ENCODE peak calls at places on chromosomes 1 and 21, in eight cellular contexts. One of them, this sample, is unnamed.

GRCh38 chr1:104406731-104407130 is 657.0 kb downstream of the AMY1C start:
- DNase-seq in iris pigment epithelial cell: no peak
- DNase-seq in A549: no peak
- DNase-seq in SK-MEL-5: peak
- DNase-seq in GM20000: no peak
- DNase-seq in fibroblast of the aortic adventitia: no peak
- DNase-seq in NCI-H774: no peak
- DNase-seq in H54: no peak
- DNase-seq in this sample: no peak

GRCh38 chr1:110133436-110133835 is 16.9 kb upstream of the SLC6A17 start:
- DNase-seq in iris pigment epithelial cell: no peak
- DNase-seq in A549: no peak
- DNase-seq in SK-MEL-5: no peak
- DNase-seq in GM20000: no peak
- DNase-seq in fibroblast of the aortic adventitia: peak
- DNase-seq in NCI-H774: no peak
- DNase-seq in H54: no peak
- DNase-seq in this sample: no peak

GRCh38 chr1:20381045-20381641 is 90.5 kb downstream of the VWA5B1 start:
- DNase-seq in iris pigment epithelial cell: no peak
- DNase-seq in A549: no peak
- DNase-seq in SK-MEL-5: no peak
- DNase-seq in GM20000: no peak
- DNase-seq in fibroblast of the aortic adventitia: peak
- DNase-seq in NCI-H774: no peak
- DNase-seq in H54: no peak
- DNase-seq in this sample: no peak

GRCh38 chr1:220113136-220113695 is 19.3 kb downstream of the IARS2 start:
- DNase-seq in iris pigment epithelial cell: peak
- DNase-seq in A549: peak
- DNase-seq in SK-MEL-5: peak
- DNase-seq in GM20000: peak
- DNase-seq in fibroblast of the aortic adventitia: peak
- DNase-seq in NCI-H774: no peak
- DNase-seq in H54: no peak
- DNase-seq in this sample: no peak

GRCh38 chr1:221105578-221105977 is 226.3 kb downstream of the HLX start:
- DNase-seq in iris pigment epithelial cell: no peak
- DNase-seq in A549: no peak
- DNase-seq in SK-MEL-5: no peak
- DNase-seq in GM20000: no peak
- DNase-seq in fibroblast of the aortic adventitia: no peak
- DNase-seq in NCI-H774: no peak
- DNase-seq in H54: no peak
- DNase-seq in this sample: no peak

GRCh38 chr1:97581614-97582051 is 339.2 kb downstream of the DPYD start:
- DNase-seq in iris pigment epithelial cell: peak
- DNase-seq in A549: peak
- DNase-seq in SK-MEL-5: no peak
- DNase-seq in GM20000: no peak
- DNase-seq in fibroblast of the aortic adventitia: peak
- DNase-seq in NCI-H774: no peak
- DNase-seq in H54: no peak
- DNase-seq in this sample: no peak

GRCh38 chr21:38494688-38495087 is 3.6 kb downstream of the ERG start:
- DNase-seq in iris pigment epithelial cell: no peak
- DNase-seq in A549: no peak
- DNase-seq in SK-MEL-5: no peak
- DNase-seq in GM20000: no peak
- DNase-seq in fibroblast of the aortic adventitia: no peak
- DNase-seq in NCI-H774: no peak
- DNase-seq in H54: no peak
- DNase-seq in this sample: no peak

GRCh38 chr1:58932820-58933598 is 149.2 kb upstream of the JUN start:
- DNase-seq in iris pigment epithelial cell: peak
- DNase-seq in A549: peak
- DNase-seq in SK-MEL-5: no peak
- DNase-seq in GM20000: no peak
- DNase-seq in fibroblast of the aortic adventitia: peak
- DNase-seq in NCI-H774: peak
- DNase-seq in H54: peak
- DNase-seq in this sample: no peak

GRCh38 chr1:216542741-216543140 is 119.5 kb upstream of the USH2A start:
- DNase-seq in iris pigment epithelial cell: no peak
- DNase-seq in A549: no peak
- DNase-seq in SK-MEL-5: no peak
- DNase-seq in GM20000: no peak
- DNase-seq in fibroblast of the aortic adventitia: no peak
- DNase-seq in NCI-H774: no peak
- DNase-seq in H54: no peak
- DNase-seq in this sample: no peak

GRCh38 chr1:75725861-75726361 is 1.4 kb downstream of the ACADM start:
- DNase-seq in iris pigment epithelial cell: no peak
- DNase-seq in A549: no peak
- DNase-seq in SK-MEL-5: no peak
- DNase-seq in GM20000: no peak
- DNase-seq in fibroblast of the aortic adventitia: no peak
- DNase-seq in NCI-H774: no peak
- DNase-seq in H54: no peak
- DNase-seq in this sample: no peak

GRCh38 chr1:107061886-107062285 is 5.4 kb downstream of the PRMT6 start:
- DNase-seq in iris pigment epithelial cell: no peak
- DNase-seq in A549: no peak
- DNase-seq in SK-MEL-5: no peak
- DNase-seq in GM20000: no peak
- DNase-seq in fibroblast of the aortic adventitia: no peak
- DNase-seq in NCI-H774: no peak
- DNase-seq in H54: no peak
- DNase-seq in this sample: no peak

GRCh38 chr1:220189750-220190347 is 82.4 kb downstream of the RAB3GAP2 start:
- DNase-seq in iris pigment epithelial cell: peak
- DNase-seq in A549: peak
- DNase-seq in SK-MEL-5: peak
- DNase-seq in GM20000: peak
- DNase-seq in fibroblast of the aortic adventitia: peak
- DNase-seq in NCI-H774: no peak
- DNase-seq in H54: no peak
- DNase-seq in this sample: no peak

GRCh38 chr1:152188673-152189591 is 29.9 kb upstream of the RPTN start:
- DNase-seq in iris pigment epithelial cell: peak
- DNase-seq in A549: peak
- DNase-seq in SK-MEL-5: peak
- DNase-seq in GM20000: peak
- DNase-seq in fibroblast of the aortic adventitia: peak
- DNase-seq in NCI-H774: no peak
- DNase-seq in H54: peak
- DNase-seq in this sample: peak

GRCh38 chr1:40859017-40859416 is 3.1 kb downstream of the CITED4 start:
- DNase-seq in iris pigment epithelial cell: no peak
- DNase-seq in A549: no peak
- DNase-seq in SK-MEL-5: no peak
- DNase-seq in GM20000: no peak
- DNase-seq in fibroblast of the aortic adventitia: no peak
- DNase-seq in NCI-H774: no peak
- DNase-seq in H54: no peak
- DNase-seq in this sample: no peak

GRCh38 chr1:205843031-205843859 is 6.7 kb downstream of the PM20D1 start:
- DNase-seq in iris pigment epithelial cell: no peak
- DNase-seq in A549: no peak
- DNase-seq in SK-MEL-5: no peak
- DNase-seq in GM20000: no peak
- DNase-seq in fibroblast of the aortic adventitia: no peak
- DNase-seq in NCI-H774: no peak
- DNase-seq in H54: no peak
- DNase-seq in this sample: no peak

GRCh38 chr1:63640633-63641567 is 47.7 kb downstream of the PGM1 start:
- DNase-seq in iris pigment epithelial cell: no peak
- DNase-seq in A549: no peak
- DNase-seq in SK-MEL-5: no peak
- DNase-seq in GM20000: no peak
- DNase-seq in fibroblast of the aortic adventitia: no peak
- DNase-seq in NCI-H774: no peak
- DNase-seq in H54: no peak
- DNase-seq in this sample: no peak

GRCh38 chr1:194795917-194796593 is 1609.6 kb upstream of the B3GALT2 start:
- DNase-seq in iris pigment epithelial cell: no peak
- DNase-seq in A549: no peak
- DNase-seq in SK-MEL-5: no peak
- DNase-seq in GM20000: no peak
- DNase-seq in fibroblast of the aortic adventitia: no peak
- DNase-seq in NCI-H774: no peak
- DNase-seq in H54: no peak
- DNase-seq in this sample: no peak

GRCh38 chr21:46111857-46112730 is 14.2 kb downstream of the COL6A2 start:
- DNase-seq in iris pigment epithelial cell: no peak
- DNase-seq in A549: no peak
- DNase-seq in SK-MEL-5: no peak
- DNase-seq in GM20000: no peak
- DNase-seq in fibroblast of the aortic adventitia: no peak
- DNase-seq in NCI-H774: no peak
- DNase-seq in H54: no peak
- DNase-seq in this sample: peak

GRCh38 chr1:180236698-180237509 is 6.8 kb downstream of the LHX4 start:
- DNase-seq in iris pigment epithelial cell: no peak
- DNase-seq in A549: no peak
- DNase-seq in SK-MEL-5: no peak
- DNase-seq in GM20000: no peak
- DNase-seq in fibroblast of the aortic adventitia: no peak
- DNase-seq in NCI-H774: no peak
- DNase-seq in H54: no peak
- DNase-seq in this sample: no peak

GRCh38 chr1:209820986-209821385 is 6.8 kb upstream of the UTP25 start:
- DNase-seq in iris pigment epithelial cell: no peak
- DNase-seq in A549: no peak
- DNase-seq in SK-MEL-5: peak
- DNase-seq in GM20000: no peak
- DNase-seq in fibroblast of the aortic adventitia: no peak
- DNase-seq in NCI-H774: no peak
- DNase-seq in H54: no peak
- DNase-seq in this sample: no peak

GRCh38 chr21:37232274-37233018 is 34.7 kb downstream of the VPS26C start:
- DNase-seq in iris pigment epithelial cell: no peak
- DNase-seq in A549: no peak
- DNase-seq in SK-MEL-5: no peak
- DNase-seq in GM20000: peak
- DNase-seq in fibroblast of the aortic adventitia: no peak
- DNase-seq in NCI-H774: no peak
- DNase-seq in H54: no peak
- DNase-seq in this sample: no peak

This sample was measured in ovary.